ENCODE peak calls at places on chromosomes 16 and 17, in ten cellular contexts. G is bronchial epithelial cell, O is adrenal gland, Q is fibroblast of mammary gland, I is lower leg skin, K is epithelial cell of proximal tubule, W is endothelial cell of umbilical vein, H is A549, B is neural progenitor cell, Z is AG10803. P is an unnamed sample.
A peak's percentile ranks its signal among the peaks of the same experiment; 100 is the strongest.

GRCh38 chr16:84514874-84515835 is 10.7 kb upstream of the MEAK7 start:
- DNase-seq in W (no peak), H (no peak), Z (no peak), I (no peak), Q (no peak), K (no peak), G (no peak), B (peak; percentile 50), O (no peak), P (no peak)

GRCh38 chr17:21298983-21299519 is 14.5 kb downstream of the MAP2K3 start:
- DNase-seq in Z (no peak), W (no peak), I (no peak), H (no peak), Q (no peak), G (no peak), O (no peak), B (no peak), K (no peak), P (no peak)

GRCh38 chr16:89593841-89594240 is 18.3 kb downstream of the CPNE7 start:
- DNase-seq in Q (no peak), B (no peak), G (no peak), K (no peak), Z (no peak), O (no peak), W (no peak), H (no peak), I (no peak), P (no peak)

GRCh38 chr17:42178817-42179216 is 2.1 kb downstream of the KCNH4 start:
- DNase-seq in O (no peak), G (no peak), Z (no peak), Q (no peak), B (no peak), H (no peak), K (no peak), W (no peak), I (no peak), P (no peak)

GRCh38 chr17:82245144-82246039 is 16.6 kb downstream of the SLC16A3 start:
- DNase-seq in W (no peak), G (peak; percentile 25), K (no peak), H (no peak), Z (no peak), B (no peak), O (no peak), Q (no peak), I (no peak), P (no peak)

GRCh38 chr16:84068041-84068440 is 25.4 kb upstream of the SLC38A8 start:
- DNase-seq in K (no peak), Q (no peak), O (no peak), W (no peak), G (no peak), Z (no peak), B (no peak), H (no peak), I (no peak), P (no peak)

GRCh38 chr17:65433592-65433991 is 127.9 kb downstream of the AXIN2 start:
- DNase-seq in B (no peak), K (no peak), H (no peak), W (no peak), Z (no peak), I (no peak), O (no peak), G (no peak), Q (no peak), P (no peak)

GRCh38 chr17:32794533-32795246 is 82.2 kb downstream of the MYO1D start:
- DNase-seq in K (no peak), Z (no peak), B (no peak), Q (no peak), H (no peak), G (no peak), I (no peak), W (peak; percentile 39), O (no peak), P (no peak)

GRCh38 chr16:56589141-56590039 is at the start of gene MT3:
- DNase-seq in Z (no peak), I (peak; percentile 78), B (peak; percentile 85), Q (no peak), K (no peak), G (no peak), H (peak; percentile 28), W (no peak), O (peak; percentile 60), P (no peak)

GRCh38 chr17:71966055-71966454 is 154.8 kb upstream of the SOX9 start:
- DNase-seq in Q (no peak), K (no peak), W (no peak), B (no peak), H (no peak), I (no peak), G (no peak), Z (no peak), O (no peak), P (no peak)
- H3K4me3 ChIP-seq in Q (no peak overlapping the region), K (no peak overlapping the region), W (no peak overlapping the region), B (no peak overlapping the region), H (no peak overlapping the region), I (no peak overlapping the region), G (no peak overlapping the region), Z (no peak overlapping the region), O (no peak overlapping the region), P (no peak overlapping the region)

DNA sequence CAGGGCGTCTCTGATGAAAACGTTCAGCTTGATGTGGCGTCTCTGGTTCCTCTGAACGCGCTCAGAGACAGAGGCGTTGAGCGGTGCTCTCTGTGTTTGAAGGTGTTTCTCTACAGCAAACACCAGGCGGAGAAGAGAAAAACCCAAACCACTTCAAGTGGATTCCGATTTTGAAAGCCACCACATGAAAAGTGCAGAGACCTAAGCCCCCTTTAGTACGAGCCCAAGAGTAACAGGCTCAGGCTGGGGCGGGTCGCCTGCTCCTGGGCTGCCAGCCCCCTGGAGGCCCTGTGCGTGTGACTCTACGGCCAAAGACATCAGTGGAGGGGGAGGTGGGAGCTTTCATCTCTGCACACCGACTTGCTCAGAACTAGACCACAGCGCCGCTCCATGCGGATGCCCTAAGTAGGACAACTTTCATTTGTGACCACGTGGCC is 328.4 kb downstream of the MAF start:
- DNase-seq in B (no peak), G (no peak), K (no peak), Q (no peak), I (no peak), W (no peak), O (no peak), Z (no peak), H (no peak), P (no peak)
- H3K4me3 ChIP-seq in B (no peak overlapping the region), G (no peak overlapping the region), K (no peak overlapping the region), Q (no peak overlapping the region), I (no peak overlapping the region), W (no peak overlapping the region), O (no peak overlapping the region), Z (no peak overlapping the region), H (no peak overlapping the region), P (no peak overlapping the region)

GRCh38 chr16:31107465-31107867 is 720 bp upstream of the BCKDK start:
- DNase-seq in B (no peak), I (no peak), Z (no peak), H (no peak), O (no peak), W (no peak), G (no peak), Q (no peak), K (no peak), P (no peak)
- H3K4me3 ChIP-seq in B (peak overlapping the region; percentile 99), I (no peak overlapping the region), Z (no peak overlapping the region), H (no peak overlapping the region), O (no peak overlapping the region), W (no peak overlapping the region), G (no peak overlapping the region), Q (no peak overlapping the region), K (no peak overlapping the region), P (peak overlapping the region; percentile 98)

GRCh38 chr16:31073073-31073822 is 792 bp downstream of the ZNF668 start:
- DNase-seq in I (peak; percentile 98), Z (peak; percentile 90), G (peak; percentile 52), H (peak; percentile 94), B (peak; percentile 97), O (peak; percentile 92), K (no peak), Q (peak; percentile 87), W (peak; percentile 91), P (peak; percentile 66)
- H3K4me3 ChIP-seq in I (peak overlapping the region; percentile 61), Z (peak overlapping the region; percentile 99), G (peak overlapping the region; percentile 96), H (peak overlapping the region; percentile 90), B (peak overlapping the region; percentile 77), O (peak overlapping the region; percentile 68), K (peak overlapping the region; percentile 81), Q (peak overlapping the region; percentile 98), W (peak overlapping the region; percentile 87), P (peak overlapping the region; percentile 96)

DNA sequence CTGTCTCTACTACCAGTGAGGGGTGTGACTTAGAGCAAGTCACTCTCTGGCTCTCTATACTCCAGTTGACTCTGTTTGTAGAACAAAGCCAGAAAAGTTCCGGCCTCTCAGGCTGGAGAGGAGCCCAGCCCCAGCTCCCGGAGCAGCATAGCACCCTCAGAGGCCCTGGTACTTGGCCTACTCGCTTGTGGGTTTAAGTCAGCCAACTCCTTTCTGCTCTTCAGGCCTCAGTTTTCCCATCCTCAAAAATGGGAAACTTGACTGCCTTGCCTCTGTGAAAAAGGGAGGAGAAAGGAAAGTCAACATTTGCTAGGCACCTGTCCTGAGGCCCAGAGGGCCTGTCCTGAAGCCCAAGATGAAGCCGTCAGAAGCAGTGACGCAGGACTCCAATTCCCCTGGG is 1.1 kb downstream of the CHST6 start:
- DNase-seq in H (no peak), Q (no peak), Z (no peak), K (no peak), B (no peak), G (no peak), O (no peak), I (no peak), W (no peak), P (no peak)
- H3K4me3 ChIP-seq in H (no peak overlapping the region), Q (peak overlapping the region; percentile 54), Z (no peak overlapping the region), K (peak overlapping the region; percentile 47), B (peak overlapping the region; percentile 77), G (no peak overlapping the region), O (no peak overlapping the region), I (no peak overlapping the region), W (no peak overlapping the region), P (peak overlapping the region; percentile 54)

DNA sequence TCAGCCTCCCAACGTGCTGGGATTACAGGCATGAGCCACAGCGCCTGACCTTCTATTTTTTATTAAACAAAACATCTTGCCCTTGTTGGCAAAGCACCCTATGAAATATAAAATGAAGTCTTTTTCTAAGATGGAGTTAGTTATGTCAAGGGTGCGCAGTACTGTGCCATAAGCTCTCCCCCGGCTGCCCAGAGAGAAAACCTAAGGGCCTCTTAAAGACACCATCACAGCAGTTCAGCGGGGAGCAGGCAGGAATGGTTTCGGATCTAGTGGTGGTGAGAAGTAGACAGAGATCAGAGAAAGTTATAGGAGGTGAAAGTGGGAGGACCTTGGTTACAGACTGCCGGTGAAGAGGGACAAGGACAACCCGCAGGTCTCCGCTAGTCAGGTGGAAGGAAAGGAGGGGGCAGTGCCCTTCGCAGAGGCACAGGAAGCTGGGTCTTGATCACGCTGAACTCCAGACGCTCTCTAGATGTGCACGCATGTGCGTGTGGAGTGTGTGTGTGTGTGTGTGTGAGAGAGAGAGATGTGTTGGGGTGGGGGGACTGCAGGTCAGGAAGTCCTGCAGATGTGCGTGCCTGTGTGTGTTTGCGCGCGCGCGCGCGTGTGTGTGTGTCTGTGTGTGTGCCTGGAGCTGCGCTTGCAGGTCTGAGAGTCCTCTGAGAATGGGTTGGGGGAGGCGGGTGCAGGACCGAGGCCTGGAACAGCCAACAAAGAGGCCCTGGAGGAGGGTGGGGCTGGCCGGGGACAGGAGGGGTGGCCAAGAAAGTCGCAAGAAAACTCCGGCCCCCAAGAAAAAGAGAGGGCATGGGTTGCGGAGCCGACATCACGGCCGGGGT is 748 bp upstream of the CMTM3 start:
- DNase-seq in G (no peak), K (no peak), O (peak; percentile 59), W (peak; percentile 61), B (peak; percentile 87), H (peak; percentile 87), Z (peak; percentile 66), I (peak; percentile 92), Q (peak; percentile 51), P (no peak)
- H3K4me3 ChIP-seq in G (peak overlapping the region; percentile 55), K (peak overlapping the region; percentile 75), O (no peak overlapping the region), W (peak overlapping the region; percentile 91), B (peak overlapping the region; percentile 95), H (peak overlapping the region; percentile 86), Z (peak overlapping the region; percentile 75), I (peak overlapping the region; percentile 55), Q (peak overlapping the region; percentile 56), P (peak overlapping the region; percentile 76)

P was measured in skeletal muscle cell.